ENCODE peak calls at places on chromosomes 6 and 20, in nine cellular contexts. A, T, J, G, E, U, K, N and O are unnamed samples.

GRCh38 chr6:26205161-26205624 is 118.0 kb downstream of the HFE start:
- DNase-seq in A (peak), T (peak), J (peak), G (no peak), E (peak), U (peak), K (no peak), N (peak), O (peak)

GRCh38 chr20:21048841-21049273 is 57.3 kb downstream of the LINC00237 start:
- DNase-seq in A (peak), T (peak), J (peak), G (no peak), E (no peak), U (no peak), K (no peak), N (peak), O (no peak)

GRCh38 chr6:135311446-135312200 is 130.5 kb downstream of the MYB start:
- DNase-seq in A (no peak), T (no peak), J (no peak), G (no peak), E (no peak), U (no peak), K (no peak), N (no peak), O (no peak)

GRCh38 chr6:2818593-2818992 is 23.1 kb downstream of the SERPINB1 start:
- DNase-seq in A (no peak), T (no peak), J (no peak), G (no peak), E (no peak), U (peak), K (no peak), N (peak), O (peak)

GRCh38 chr6:31576897-31577341 is 1.6 kb downstream of the TNF start:
- DNase-seq in A (peak), T (peak), J (no peak), G (no peak), E (no peak), U (no peak), K (no peak), N (no peak), O (no peak)

GRCh38 chr6:10205892-10206291 is 209.0 kb downstream of the TFAP2A start:
- DNase-seq in A (peak), T (no peak), J (no peak), G (no peak), E (no peak), U (no peak), K (no peak), N (no peak), O (no peak)

GRCh38 chr6:1043458-1043836 is 268.5 kb upstream of the FOXQ1 start:
- DNase-seq in A (no peak), T (no peak), J (no peak), G (no peak), E (no peak), U (no peak), K (no peak), N (no peak), O (no peak)

GRCh38 chr6:2102966-2103365 is 142.4 kb downstream of the GMDS start:
- DNase-seq in A (peak), T (no peak), J (no peak), G (no peak), E (no peak), U (no peak), K (no peak), N (peak), O (no peak)

GRCh38 chr6:163260911-163261310 is 153.6 kb upstream of the QKI start:
- DNase-seq in A (no peak), T (no peak), J (no peak), G (no peak), E (no peak), U (no peak), K (no peak), N (no peak), O (no peak)

GRCh38 chr6:5190467-5190866 is 70.3 kb downstream of the LYRM4 start:
- DNase-seq in A (peak), T (no peak), J (peak), G (no peak), E (no peak), U (peak), K (no peak), N (peak), O (peak)

GRCh38 chr6:151413372-151414145 is 22.2 kb upstream of the ZBTB2 start:
- DNase-seq in A (no peak), T (no peak), J (no peak), G (no peak), E (no peak), U (no peak), K (no peak), N (no peak), O (no peak)

GRCh38 chr6:31763617-31763940 is 1.1 kb downstream of the SAPCD1 start:
- DNase-seq in A (no peak), T (no peak), J (peak), G (no peak), E (no peak), U (peak), K (no peak), N (peak), O (no peak)

GRCh38 chr20:63752411-63753101 is 13.0 kb downstream of the SLC2A4RG start:
- DNase-seq in A (no peak), T (peak), J (no peak), G (no peak), E (no peak), U (no peak), K (no peak), N (no peak), O (no peak)

GRCh38 chr20:15951711-15952110 is 621.5 kb downstream of the KIF16B start:
- DNase-seq in A (no peak), T (no peak), J (no peak), G (no peak), E (no peak), U (no peak), K (no peak), N (no peak), O (no peak)

GRCh38 chr6:17429381-17430061 is 36.1 kb downstream of the CAP2 start:
- DNase-seq in A (no peak), T (no peak), J (no peak), G (no peak), E (peak), U (peak), K (no peak), N (no peak), O (no peak)

GRCh38 chr20:53873249-53873642 is 197.1 kb downstream of the BCAS1 start:
- DNase-seq in A (no peak), T (no peak), J (no peak), G (no peak), E (no peak), U (no peak), K (no peak), N (no peak), O (no peak)

GRCh38 chr6:39430968-39431523 is 108.5 kb upstream of the KCNK16 start:
- DNase-seq in A (peak), T (peak), J (no peak), G (no peak), E (peak), U (no peak), K (peak), N (no peak), O (peak)

GRCh38 chr6:1371933-1372332 is 17.4 kb upstream of the FOXF2 start:
- DNase-seq in A (no peak), T (no peak), J (no peak), G (no peak), E (no peak), U (no peak), K (no peak), N (no peak), O (no peak)

GRCh38 chr6:53090576-53090975 is 25.4 kb downstream of the FBXO9 start:
- DNase-seq in A (no peak), T (no peak), J (no peak), G (no peak), E (no peak), U (peak), K (no peak), N (no peak), O (peak)

GRCh38 chr6:568954-569523 is 87.9 kb downstream of the HUS1B start:
- DNase-seq in A (no peak), T (no peak), J (no peak), G (no peak), E (no peak), U (no peak), K (no peak), N (no peak), O (no peak)

GRCh38 chr20:57264151-57264792 is 2.2 kb downstream of the BMP7 start:
- DNase-seq in A (no peak), T (no peak), J (no peak), G (no peak), E (no peak), U (no peak), K (no peak), N (no peak), O (no peak)

GRCh38 chr6:12645941-12646340 is 70.6 kb upstream of the PHACTR1 start:
- DNase-seq in A (no peak), T (no peak), J (peak), G (no peak), E (no peak), U (peak), K (no peak), N (no peak), O (no peak)

GRCh38 chr6:73514746-73515110 is 6.1 kb downstream of the EEF1A1 start:
- DNase-seq in A (peak), T (no peak), J (peak), G (no peak), E (no peak), U (peak), K (no peak), N (peak), O (peak)

GRCh38 chr20:34604980-34605788 is 46.7 kb downstream of the MAP1LC3A start:
- DNase-seq in A (no peak), T (no peak), J (no peak), G (no peak), E (no peak), U (peak), K (no peak), N (peak), O (peak)

GRCh38 chr6:11328613-11329247 is 96.3 kb upstream of the NEDD9 start:
- DNase-seq in A (no peak), T (no peak), J (no peak), G (no peak), E (no peak), U (peak), K (no peak), N (no peak), O (no peak)

GRCh38 chr20:44629542-44629941 is 22.0 kb downstream of the ADA start:
- DNase-seq in A (no peak), T (no peak), J (no peak), G (no peak), E (no peak), U (no peak), K (no peak), N (peak), O (no peak)

DNA sequence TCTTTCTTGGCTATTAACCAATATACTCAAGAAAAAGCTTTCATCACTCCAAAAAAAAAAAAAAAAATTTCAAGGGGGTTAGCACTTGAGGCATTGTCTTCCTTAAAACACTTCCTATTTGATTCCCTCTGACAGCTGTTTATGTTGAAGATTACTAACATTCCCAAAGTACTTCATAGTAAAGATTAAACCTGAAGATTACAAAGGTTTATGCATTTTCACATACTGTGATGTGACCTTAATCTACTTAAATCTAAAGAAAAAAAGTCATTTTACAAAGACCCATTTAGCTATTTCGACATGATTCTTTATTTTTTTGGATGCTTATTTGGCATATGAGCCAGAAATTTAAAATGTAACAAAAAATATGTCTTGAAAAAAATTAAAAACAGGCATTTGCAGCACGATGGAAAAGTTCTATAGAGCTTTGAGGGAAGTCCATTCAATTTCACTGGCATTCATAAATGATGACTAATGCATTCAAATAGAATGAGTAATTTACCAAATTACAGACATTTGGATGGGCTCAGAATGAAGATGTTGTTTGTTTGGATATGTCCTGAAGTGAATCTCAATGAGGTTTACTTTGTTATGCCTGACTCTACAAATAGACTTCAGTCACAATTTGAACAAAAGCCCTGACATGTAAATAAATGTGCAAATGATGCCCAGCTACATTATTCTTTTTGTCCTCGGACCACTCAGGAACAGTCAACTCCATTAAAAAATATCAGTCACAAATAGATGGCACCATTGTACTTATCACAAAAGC is 674.6 kb upstream of the MARCKS start:
- DNase-seq in A (no peak), T (no peak), J (peak), G (no peak), E (no peak), U (peak), K (no peak), N (peak), O (no peak)
- H3K4me3 ChIP-seq in A (no peak), T (no peak), J (no peak), G (no peak), E (no peak), U (no peak), K (no peak), N (peak), O (no peak)

DNA sequence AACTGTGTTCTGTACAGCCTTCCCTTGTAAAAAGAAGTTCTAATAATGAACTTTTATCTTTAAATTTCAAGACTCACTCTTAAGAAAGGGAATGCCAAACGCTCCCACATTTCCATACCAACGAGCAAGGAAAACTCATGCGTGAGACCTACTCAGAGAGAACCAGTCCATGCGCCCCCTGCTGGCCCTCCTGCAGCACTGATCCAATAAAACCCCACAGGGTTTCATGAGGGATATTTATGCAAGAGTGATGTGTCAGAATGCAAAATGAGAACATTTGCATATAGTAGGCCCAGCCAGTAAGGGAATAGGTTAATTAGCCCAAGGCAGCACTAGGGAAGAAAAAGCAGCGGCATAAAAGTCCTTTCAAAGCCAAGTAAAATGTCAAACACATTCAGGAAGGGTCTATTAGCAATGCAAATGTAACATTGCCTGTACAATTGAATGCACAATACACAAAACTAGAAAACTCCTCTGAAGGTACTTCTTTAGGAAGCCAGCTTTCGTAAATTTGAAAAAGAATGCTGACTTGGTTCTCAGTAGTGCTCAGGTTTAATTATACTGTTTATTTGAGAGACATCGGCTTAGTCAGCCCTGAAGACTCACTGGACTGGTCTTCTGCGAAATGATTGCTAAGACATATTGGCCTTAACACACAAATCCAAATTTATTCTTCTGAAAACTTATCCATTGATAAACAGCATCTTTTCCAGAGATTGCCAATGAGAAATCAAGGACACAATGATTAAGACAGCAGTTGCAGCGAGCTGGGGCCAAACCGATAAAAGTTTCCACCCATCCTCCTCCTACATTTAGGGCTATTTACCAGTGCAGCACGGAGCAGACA is 93.2 kb downstream of the GMPR start:
- DNase-seq in A (peak), T (peak), J (peak), G (no peak), E (peak), U (peak), K (no peak), N (peak), O (peak)
- TF ChIP-seq POLR2A in A (no peak), T (no peak), J (no peak), G (no peak), E (no peak), U (no peak), K (no peak), N (no peak), O (no peak)

GRCh38 chr20:51526105-51526470 is 16.4 kb downstream of the NFATC2 start:
- DNase-seq in A (no peak), T (no peak), J (no peak), G (no peak), E (no peak), U (no peak), K (no peak), N (no peak), O (no peak)
- H3K4me3 ChIP-seq in A (peak), T (no peak), J (no peak), G (peak), E (no peak), U (no peak), K (no peak), N (no peak), O (no peak)

GRCh38 chr20:62302341-62303048 is at the start of gene ADRM1:
- DNase-seq in A (peak), T (peak), J (peak), G (peak), E (peak), U (peak), K (peak), N (peak), O (peak)
- TF ChIP-seq POLR2A in A (peak), T (peak), J (peak), G (peak), E (peak), U (peak), K (no peak), N (peak), O (peak)